ENCODE peak calls at places on chromosomes 1 and 21, in five cellular contexts. C is CD4-positive, CD25-positive, alpha-beta regulatory T cell; W is AG10803; G is ecto neural progenitor cell; H is kidney tubule cell. S is an unnamed sample.

GRCh38 chr1:183205196-183205781 is 19.2 kb downstream of the LAMC2 start:
- DNase-seq in C (no peak), W (peak), G (no peak), H (no peak), S (no peak)

GRCh38 chr1:201515062-201515750 is 8.3 kb upstream of the CSRP1 start:
- DNase-seq in C (no peak), W (no peak), G (no peak), H (no peak), S (no peak)

GRCh38 chr1:88892146-88892877 is 945 bp upstream of the GTF2B start:
- DNase-seq in C (peak), W (peak), G (no peak), H (peak), S (peak)

GRCh38 chr1:51636191-51636590 is 19.3 kb downstream of the OSBPL9 start:
- DNase-seq in C (no peak), W (no peak), G (no peak), H (peak), S (no peak)

GRCh38 chr1:229557913-229558414 is 543 bp downstream of the ABCB10 start:
- DNase-seq in C (peak), W (peak), G (peak), H (peak), S (peak)

GRCh38 chr1:34373912-34374311 is 197.2 kb downstream of the C1orf94 start:
- DNase-seq in C (no peak), W (no peak), G (no peak), H (no peak), S (no peak)

GRCh38 chr21:17454315-17455027 is 58.4 kb upstream of the CXADR start:
- DNase-seq in C (no peak), W (peak), G (peak), H (peak), S (peak)

GRCh38 chr1:226983247-226983997 is 43.3 kb downstream of the COQ8A start:
- DNase-seq in C (no peak), W (no peak), G (peak), H (no peak), S (no peak)

GRCh38 chr1:209106237-209106741 is 477.2 kb upstream of the CAMK1G start:
- DNase-seq in C (no peak), W (peak), G (no peak), H (peak), S (peak)

GRCh38 chr1:150558328-150558727 is 9.1 kb downstream of the ADAMTSL4 start:
- DNase-seq in C (no peak), W (no peak), G (no peak), H (no peak), S (no peak)

GRCh38 chr1:225926551-225927113 is 2.6 kb upstream of the PYCR2 start:
- DNase-seq in C (no peak), W (no peak), G (no peak), H (peak), S (no peak)

GRCh38 chr1:4306559-4307467 is 347.6 kb upstream of the AJAP1 start:
- DNase-seq in C (no peak), W (no peak), G (no peak), H (no peak), S (no peak)

GRCh38 chr1:178727014-178727895 is 2.2 kb downstream of the RALGPS2 start:
- DNase-seq in C (no peak), W (no peak), G (no peak), H (peak), S (no peak)

GRCh38 chr1:235077571-235078479 is 50.8 kb downstream of the TOMM20 start:
- DNase-seq in C (no peak), W (peak), G (no peak), H (peak), S (no peak)

GRCh38 chr1:228194436-228194835 is 13.4 kb upstream of the OBSCN start:
- DNase-seq in C (no peak), W (no peak), G (no peak), H (no peak), S (no peak)